ENCODE peak calls at places on chromosomes 5 and 9, in five cellular contexts. N, O, J, D and Y are unnamed samples.

GRCh38 chr9:3699868-3700267 is 174.1 kb upstream of the RFX3 start:
- DNase-seq in N (no peak), O (no peak), J (no peak), D (no peak), Y (no peak)

GRCh38 chr5:14199902-14200301 is 56.8 kb downstream of the TRIO start:
- DNase-seq in N (no peak), O (no peak), J (no peak), D (no peak), Y (no peak)

GRCh38 chr9:128550770-128551651 is 1.4 kb upstream of the SPTAN1 start:
- DNase-seq in N (no peak), O (no peak), J (no peak), D (peak; percentile 16), Y (peak; percentile 57)

GRCh38 chr9:26677965-26678745 is 214.4 kb downstream of the CAAP1 start:
- DNase-seq in N (no peak), O (no peak), J (no peak), D (no peak), Y (no peak)

GRCh38 chr5:80960531-80961375 is 590 bp downstream of the RASGRF2 start:
- DNase-seq in N (peak; percentile 47), O (peak; percentile 31), J (peak; percentile 76), D (peak; percentile 44), Y (no peak)

GRCh38 chr5:158686240-158686639 is 413.5 kb downstream of the EBF1 start:
- DNase-seq in N (no peak), O (no peak), J (no peak), D (no peak), Y (no peak)

GRCh38 chr5:92998456-92998855 is 582.6 kb downstream of the NR2F1-AS1 start:
- DNase-seq in N (no peak), O (no peak), J (no peak), D (no peak), Y (no peak)

GRCh38 chr9:116859763-116860162 is 172.7 kb downstream of the TRIM32 start:
- DNase-seq in N (no peak), O (no peak), J (no peak), D (peak; percentile 20), Y (no peak)

GRCh38 chr5:179115307-179115706 is 55.1 kb downstream of the ZNF354C start:
- DNase-seq in N (peak; percentile 10), O (no peak), J (no peak), D (no peak), Y (no peak)

DNA sequence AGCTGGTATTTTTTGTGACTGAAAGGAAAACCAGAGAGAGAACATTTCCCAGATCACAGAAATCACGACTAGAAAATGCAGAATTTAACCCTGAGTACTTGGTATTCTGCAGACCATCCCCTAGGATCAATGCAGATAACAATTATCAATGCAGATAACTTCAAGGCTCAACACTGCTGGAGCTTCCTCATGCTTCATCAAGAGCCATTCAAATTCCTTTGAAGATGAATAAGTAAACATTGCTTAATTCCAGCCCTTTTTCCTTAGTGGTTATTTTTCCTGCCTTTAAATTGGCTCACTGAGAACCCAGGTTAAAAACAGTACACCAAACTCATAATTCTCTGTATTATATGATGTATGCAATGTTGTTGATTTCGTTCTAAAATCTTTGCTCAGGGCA is 370.1 kb upstream of the TLE4 start:
- DNase-seq in N (no peak), O (no peak), J (no peak), D (no peak), Y (no peak)
- H3K27ac ChIP-seq in N (no peak overlapping the region), O (no peak overlapping the region), J (no peak overlapping the region), D (no peak overlapping the region), Y (no peak overlapping the region)

GRCh38 chr5:125302577-125302976 is 556.1 kb upstream of the ZNF608 start:
- DNase-seq in N (no peak), O (no peak), J (no peak), D (no peak), Y (no peak)
- H3K27ac ChIP-seq in N (no peak overlapping the region), O (no peak overlapping the region), J (no peak overlapping the region), D (no peak overlapping the region), Y (no peak overlapping the region)

GRCh38 chr5:174504266-174504726 is 220.1 kb upstream of the MSX2 start:
- DNase-seq in N (no peak), O (no peak), J (no peak), D (no peak), Y (no peak)
- H3K27ac ChIP-seq in N (no peak overlapping the region), O (no peak overlapping the region), J (no peak overlapping the region), D (peak overlapping the region; percentile 65), Y (peak overlapping the region; percentile 93)

DNA sequence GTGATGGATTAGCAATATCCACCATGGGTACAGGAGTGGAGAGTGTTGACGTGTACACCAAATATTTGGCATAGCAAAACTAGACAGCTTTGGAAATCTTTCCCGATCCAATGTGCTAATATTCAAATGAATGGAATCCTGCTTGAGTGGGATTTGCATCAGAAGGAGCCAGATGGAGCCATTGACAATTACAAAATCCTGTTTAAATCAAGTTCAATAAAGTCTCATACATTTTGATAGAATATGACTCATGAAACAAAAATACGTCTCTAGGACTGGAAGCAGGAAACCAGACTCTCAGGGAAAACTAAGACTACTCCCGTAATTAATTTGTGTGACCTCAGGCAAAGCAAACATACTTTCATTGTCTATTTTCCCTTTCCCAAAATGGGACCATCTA is 13.0 kb downstream of the TNC start:
- DNase-seq in N (no peak), O (no peak), J (no peak), D (no peak), Y (no peak)
- H3K27ac ChIP-seq in N (no peak overlapping the region), O (no peak overlapping the region), J (no peak overlapping the region), D (no peak overlapping the region), Y (no peak overlapping the region)

GRCh38 chr5:150627731-150628545 is 12.5 kb upstream of the SYNPO start:
- DNase-seq in N (no peak), O (no peak), J (peak; percentile 43), D (no peak), Y (no peak)

GRCh38 chr5:150631326-150631701 is 9.1 kb upstream of the SYNPO start:
- DNase-seq in N (no peak), O (no peak), J (peak; percentile 48), D (no peak), Y (no peak)

GRCh38 chr5:150630459-150631325 is 9.8 kb upstream of the SYNPO start:
- DNase-seq in N (no peak), O (no peak), J (peak; percentile 43), D (no peak), Y (no peak)

GRCh38 chr5:150628936-150629485 is 11.4 kb upstream of the SYNPO start:
- DNase-seq in N (no peak), O (no peak), J (peak; percentile 19), D (no peak), Y (no peak)

DNA sequence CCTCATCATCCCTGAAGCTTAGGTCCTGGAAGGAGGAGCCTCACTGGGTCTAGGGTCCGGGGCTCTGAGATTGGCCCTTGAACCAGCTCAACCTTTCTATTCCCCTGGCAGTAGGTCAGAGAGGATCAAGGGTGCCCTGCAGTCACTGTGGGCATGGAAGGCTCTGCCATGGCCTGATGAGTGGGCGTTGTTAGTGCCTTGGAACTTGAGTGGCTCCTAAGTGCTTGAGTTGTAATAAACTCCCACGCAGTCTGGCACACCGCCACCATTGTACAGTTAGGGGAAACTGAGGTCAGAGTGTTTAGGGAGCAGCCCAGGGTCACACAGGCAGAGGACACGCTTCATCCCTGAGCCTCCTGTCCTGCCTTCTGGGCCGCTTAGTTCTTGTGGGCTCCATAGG is 10.4 kb upstream of the SYNPO start:
- DNase-seq in N (no peak), O (no peak), J (peak; percentile 36), D (no peak), Y (no peak)
- H3K27ac ChIP-seq in N (no peak overlapping the region), O (no peak overlapping the region), J (no peak overlapping the region), D (no peak overlapping the region), Y (no peak overlapping the region)

GRCh38 chr5:59722875-59723274 is 170.7 kb downstream of the PDE4D start:
- DNase-seq in N (no peak), O (no peak), J (no peak), D (no peak), Y (no peak)
- H3K27ac ChIP-seq in N (no peak overlapping the region), O (no peak overlapping the region), J (no peak overlapping the region), D (no peak overlapping the region), Y (no peak overlapping the region)

GRCh38 chr5:150278916-150279315 is 10.7 kb downstream of the CAMK2A start:
- DNase-seq in N (no peak), O (no peak), J (no peak), D (no peak), Y (no peak)

GRCh38 chr5:150274811-150275210 is 14.8 kb downstream of the CAMK2A start:
- DNase-seq in N (no peak), O (no peak), J (no peak), D (no peak), Y (no peak)

GRCh38 chr5:150279618-150280017 is 10.0 kb downstream of the CAMK2A start:
- DNase-seq in N (no peak), O (no peak), J (no peak), D (no peak), Y (no peak)

GRCh38 chr5:150277043-150277442 is 12.5 kb downstream of the CAMK2A start:
- DNase-seq in N (no peak), O (no peak), J (no peak), D (no peak), Y (no peak)

DNA sequence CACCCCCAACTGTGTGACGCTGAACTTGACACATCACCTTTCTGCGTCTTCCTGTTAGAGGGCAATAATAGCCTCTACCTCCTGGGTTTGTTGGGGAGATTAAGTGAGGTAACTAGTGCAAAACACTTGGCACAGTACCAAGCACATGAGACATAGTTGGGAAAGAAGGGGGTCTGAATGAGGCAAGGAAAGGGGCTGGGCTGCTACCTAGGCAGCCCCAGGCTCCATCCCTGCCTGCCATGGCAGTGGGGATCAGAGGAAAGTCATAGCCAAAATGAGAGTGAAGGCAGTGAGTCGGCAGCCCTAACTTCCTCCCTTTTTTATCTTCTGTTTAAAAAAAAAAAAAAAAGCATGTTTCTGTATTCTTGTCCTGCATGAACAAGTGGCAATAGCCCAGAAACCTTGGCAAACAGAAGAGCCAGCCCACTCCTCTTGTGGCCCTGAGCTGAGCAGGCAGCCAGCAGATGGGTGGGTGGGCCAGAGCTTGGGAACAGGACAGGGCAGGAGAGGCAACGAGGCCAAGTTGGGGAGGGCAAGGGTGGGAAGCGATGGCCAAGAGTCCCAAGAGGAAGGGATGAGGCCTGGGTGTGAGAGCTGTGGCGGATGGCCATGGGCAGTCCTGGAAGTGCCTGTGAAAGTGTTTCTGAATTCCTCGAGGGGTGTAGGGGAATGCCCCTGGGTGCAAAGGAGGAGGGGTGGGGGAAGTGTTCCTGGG is 11.4 kb downstream of the CAMK2A start:
- DNase-seq in N (no peak), O (no peak), J (no peak), D (no peak), Y (peak; percentile 5)
- H3K27ac ChIP-seq in N (no peak overlapping the region), O (no peak overlapping the region), J (no peak overlapping the region), D (no peak overlapping the region), Y (no peak overlapping the region)

DNA sequence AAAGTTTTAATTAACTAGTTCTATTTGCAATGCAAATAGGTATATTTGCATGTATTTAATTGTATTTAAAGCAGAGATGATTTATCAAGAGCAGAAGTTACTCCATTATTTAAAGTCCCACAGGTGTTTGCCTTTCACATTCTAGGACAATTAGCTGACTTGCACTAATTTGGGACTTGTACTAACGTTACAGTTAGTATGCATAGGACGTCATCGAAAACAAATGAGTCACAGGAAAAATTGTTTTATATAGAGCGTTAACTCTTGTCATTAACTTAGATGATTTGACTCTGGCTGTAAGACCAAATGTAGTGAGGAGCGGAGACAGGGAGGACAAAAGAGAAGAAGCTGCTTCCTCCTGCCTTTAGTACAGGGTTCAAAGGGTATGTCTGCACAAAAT is 126.1 kb upstream of the IFNE start:
- DNase-seq in N (no peak), O (no peak), J (no peak), D (no peak), Y (no peak)
- H3K27ac ChIP-seq in N (no peak overlapping the region), O (no peak overlapping the region), J (no peak overlapping the region), D (no peak overlapping the region), Y (no peak overlapping the region)

GRCh38 chr9:87650611-87651295 is 75.2 kb upstream of the CTSL start:
- DNase-seq in N (no peak), O (no peak), J (no peak), D (no peak), Y (no peak)
- H3K27ac ChIP-seq in N (no peak overlapping the region), O (no peak overlapping the region), J (no peak overlapping the region), D (no peak overlapping the region), Y (no peak overlapping the region)